ENCODE peak calls at places on chromosomes 3 and 15, in seven cellular contexts. M is AG04450, Z is GM12865, R is fibroblast of mammary gland, P is astrocyte of the spinal cord, F is nephron progenitor cell, Q is RWPE1. C is an unnamed sample.

GRCh38 chr3:113660901-113661300 is 35.5 kb downstream of the USF3 start:
- DNase-seq in M (peak; percentile 65), Z (peak; percentile 17), R (peak; percentile 5), P (peak; percentile 3), F (no peak), Q (no peak), C (no peak)

GRCh38 chr3:72205297-72205696 is 420.3 kb upstream of the PROK2 start:
- DNase-seq in M (no peak), Z (no peak), R (no peak), P (no peak), F (no peak), Q (no peak), C (no peak)

GRCh38 chr3:50971487-50971924 is 296.8 kb downstream of the DOCK3 start:
- DNase-seq in M (peak; percentile 13), Z (peak; percentile 69), R (peak; percentile 47), P (peak; percentile 51), F (peak; percentile 41), Q (peak; percentile 33), C (peak; percentile 44)

GRCh38 chr3:133040696-133041523 is 2.7 kb downstream of the TMEM108 start:
- DNase-seq in M (peak; percentile 59), Z (peak; percentile 76), R (peak; percentile 61), P (peak; percentile 81), F (peak; percentile 84), Q (peak; percentile 80), C (peak; percentile 69)

GRCh38 chr15:101068523-101068960 is 149.4 kb downstream of the LRRK1 start:
- DNase-seq in M (no peak), Z (no peak), R (no peak), P (no peak), F (peak; percentile 31), Q (no peak), C (no peak)

GRCh38 chr15:82552861-82553260 is 12.6 kb upstream of the RPS17 start:
- DNase-seq in M (no peak), Z (no peak), R (no peak), P (no peak), F (no peak), Q (no peak), C (no peak)

GRCh38 chr3:79810529-79810928 is 42.7 kb upstream of the ROBO1 start:
- DNase-seq in M (no peak), Z (no peak), R (no peak), P (peak; percentile 22), F (no peak), Q (no peak), C (no peak)

GRCh38 chr15:53072077-53072476 is 281.9 kb upstream of the ONECUT1 start:
- DNase-seq in M (no peak), Z (peak; percentile 31), R (peak; percentile 51), P (peak; percentile 17), F (peak; percentile 91), Q (peak; percentile 84), C (peak; percentile 14)

GRCh38 chr15:41780266-41780665 is 6.0 kb downstream of the MAPKBP1 start:
- DNase-seq in M (peak; percentile 54), Z (no peak), R (no peak), P (no peak), F (no peak), Q (no peak), C (peak; percentile 35)

GRCh38 chr3:23303601-23304217 is 100.6 kb downstream of the UBE2E2 start:
- DNase-seq in M (no peak), Z (no peak), R (no peak), P (no peak), F (no peak), Q (no peak), C (no peak)

GRCh38 chr3:23312866-23313265 is 109.7 kb downstream of the UBE2E2 start:
- DNase-seq in M (no peak), Z (no peak), R (peak; percentile 68), P (peak; percentile 43), F (no peak), Q (no peak), C (no peak)

GRCh38 chr3:23304424-23304823 is 101.3 kb downstream of the UBE2E2 start:
- DNase-seq in M (no peak), Z (no peak), R (no peak), P (no peak), F (no peak), Q (no peak), C (peak; percentile 11)

GRCh38 chr3:23308986-23309625 is 106.0 kb downstream of the UBE2E2 start:
- DNase-seq in M (no peak), Z (no peak), R (no peak), P (no peak), F (no peak), Q (no peak), C (no peak)
- TF ChIP-seq CTCF in M (no peak), Z (no peak), R (no peak), P (no peak), F (no peak), Q (no peak), C (no peak)

GRCh38 chr3:174219738-174220137 is 639.4 kb upstream of the NAALADL2 start:
- DNase-seq in M (no peak), Z (no peak), R (no peak), P (no peak), F (no peak), Q (no peak), C (no peak)
- TF ChIP-seq CTCF in M (peak; percentile 24), Z (no peak), R (no peak), P (peak; percentile 11), F (no peak), Q (no peak), C (peak; percentile 41)

GRCh38 chr3:41199866-41200668 is 762 bp downstream of the CTNNB1 start:
- DNase-seq in M (no peak), Z (peak; percentile 62), R (no peak), P (peak; percentile 52), F (no peak), Q (peak; percentile 16), C (no peak)

GRCh38 chr3:41198526-41198925 is 779 bp upstream of the CTNNB1 start:
- DNase-seq in M (no peak), Z (peak; percentile 24), R (no peak), P (peak; percentile 45), F (no peak), Q (no peak), C (no peak)

GRCh38 chr3:41198046-41198445 is 1.3 kb upstream of the CTNNB1 start:
- DNase-seq in M (no peak), Z (no peak), R (no peak), P (no peak), F (no peak), Q (no peak), C (no peak)

GRCh38 chr3:41200669-41201021 is 1.3 kb downstream of the CTNNB1 start:
- DNase-seq in M (no peak), Z (peak; percentile 23), R (peak; percentile 50), P (peak; percentile 70), F (peak; percentile 22), Q (peak; percentile 10), C (peak; percentile 25)

GRCh38 chr3:41198950-41199865 is at the start of gene CTNNB1:
- DNase-seq in M (peak; percentile 94), Z (peak; percentile 98), R (peak; percentile 92), P (peak; percentile 98), F (peak; percentile 93), Q (peak; percentile 56), C (peak; percentile 94)
- TF ChIP-seq CTCF in M (no peak), Z (no peak), R (no peak), P (no peak), F (no peak), Q (peak; percentile 27), C (peak; percentile 59)

GRCh38 chr15:83652606-83653204 is 1.2 kb upstream of the ADAMTSL3 start:
- DNase-seq in M (no peak), Z (no peak), R (no peak), P (no peak), F (no peak), Q (no peak), C (no peak)

GRCh38 chr15:83653288-83653638 is 660 bp upstream of the ADAMTSL3 start:
- DNase-seq in M (no peak), Z (no peak), R (no peak), P (no peak), F (no peak), Q (no peak), C (no peak)

GRCh38 chr15:83655237-83655616 is 1.3 kb downstream of the ADAMTSL3 start:
- DNase-seq in M (no peak), Z (no peak), R (no peak), P (no peak), F (no peak), Q (no peak), C (no peak)

GRCh38 chr15:83654379-83655236 is 685 bp downstream of the ADAMTSL3 start:
- DNase-seq in M (no peak), Z (no peak), R (peak; percentile 7), P (no peak), F (peak; percentile 53), Q (no peak), C (no peak)

DNA sequence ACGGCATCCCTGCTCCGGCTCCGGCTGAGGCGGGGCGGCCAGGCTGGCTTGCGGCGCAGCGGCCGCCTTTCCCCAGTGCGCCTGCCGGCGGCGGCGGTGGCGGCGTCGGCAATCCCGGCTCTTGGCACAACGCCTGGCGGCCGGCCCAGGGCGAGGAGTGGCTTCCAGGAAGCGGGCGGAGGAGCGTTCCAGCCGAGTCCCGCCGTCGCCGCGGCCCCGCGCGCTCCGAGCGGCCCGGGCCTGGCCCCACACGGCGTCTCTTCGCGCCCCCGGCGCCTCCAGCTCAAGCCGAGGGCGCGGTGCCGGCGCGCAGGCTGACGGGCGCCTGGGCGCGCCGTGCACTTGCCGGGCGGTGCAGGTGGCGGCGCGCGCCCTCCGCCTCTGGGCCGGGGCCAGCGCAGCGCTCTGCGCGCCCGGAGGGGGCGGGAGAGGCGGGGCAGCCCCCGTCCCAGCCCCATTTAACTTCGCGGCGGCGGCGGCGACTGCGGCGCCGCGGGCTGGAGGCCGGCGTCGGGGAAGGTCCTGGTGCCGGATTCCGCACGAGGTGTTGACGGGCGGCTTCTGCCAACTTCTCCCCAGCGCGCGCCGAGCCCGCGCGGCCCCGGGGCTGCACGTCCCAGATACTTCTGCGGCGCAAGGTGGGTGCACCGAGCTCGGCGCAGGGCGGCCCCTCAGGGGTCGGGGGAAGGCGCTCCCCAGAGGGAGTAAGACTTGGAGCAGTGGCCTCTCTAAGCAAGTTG is at the start of gene ADAMTSL3:
- DNase-seq in M (no peak), Z (no peak), R (peak; percentile 28), P (peak; percentile 11), F (peak; percentile 68), Q (peak; percentile 76), C (no peak)
- TF ChIP-seq CTCF in M (no peak), Z (no peak), R (no peak), P (no peak), F (no peak), Q (peak; percentile 28), C (no peak)

C was measured in HFFc6.